ENCODE peak calls at places on chromosomes 7 and 10, in four cellular contexts. T is ELF-1; J is activated CD8-positive, alpha-beta memory T cell treated with anti-CD3 and anti-CD28 coated beads for 1 hour; V is T-helper 2 cell. R is an unnamed sample.
A peak's percentile ranks its signal among the peaks of the same experiment; 100 is the strongest.

GRCh38 chr7:79304711-79305110 is 148.8 kb downstream of the MAGI2 start:
- DNase-seq in T (no peak), J (no peak), V (no peak), R (no peak)

GRCh38 chr10:14173706-14174594 is 156.8 kb downstream of the FRMD4A start:
- DNase-seq in T (peak; percentile 56), J (no peak), V (no peak), R (no peak)

GRCh38 chr7:138691166-138691565 is 10.0 kb downstream of the SVOPL start:
- DNase-seq in T (no peak), J (no peak), V (no peak), R (no peak)

GRCh38 chr7:101234636-101235035 is 3.0 kb downstream of the CLDN15 start:
- DNase-seq in T (no peak), J (no peak), V (no peak), R (no peak)

GRCh38 chr7:85396676-85397075 is 209.8 kb upstream of the SEMA3D start:
- DNase-seq in T (no peak), J (no peak), V (no peak), R (no peak)

GRCh38 chr10:98308602-98309365 is 40.8 kb upstream of the LOXL4 start:
- DNase-seq in T (peak; percentile 43), J (no peak), V (no peak), R (no peak)

GRCh38 chr10:129056734-129057689 is 410.0 kb upstream of the MGMT start:
- DNase-seq in T (no peak), J (no peak), V (no peak), R (no peak)

GRCh38 chr10:101046332-101047238 is 15.2 kb upstream of the KAZALD1 start:
- DNase-seq in T (peak; percentile 52), J (no peak), V (no peak), R (no peak)

GRCh38 chr10:22825841-22826240 is 102.0 kb upstream of the ARMC3 start:
- DNase-seq in T (peak; percentile 64), J (no peak), V (no peak), R (no peak)

GRCh38 chr10:89086801-89087513 is 96.4 kb downstream of the FAS start:
- DNase-seq in T (peak; percentile 9), J (no peak), V (no peak), R (no peak)

GRCh38 chr10:103277713-103278299 is 868 bp downstream of the INA start:
- DNase-seq in T (peak; percentile 23), J (no peak), V (no peak), R (no peak)

GRCh38 chr10:3045471-3046209 is 21.7 kb upstream of the PFKP start:
- DNase-seq in T (peak; percentile 98), J (no peak), V (no peak), R (no peak)

GRCh38 chr10:128657508-128657907 is 531.3 kb upstream of the MKI67 start:
- DNase-seq in T (no peak), J (no peak), V (no peak), R (no peak)

GRCh38 chr7:147249956-147250355 is 1133.4 kb downstream of the CNTNAP2 start:
- DNase-seq in T (no peak), J (no peak), V (no peak), R (no peak)

GRCh38 chr7:135743907-135744789 is 4.5 kb downstream of the FAM180A start:
- DNase-seq in T (peak; percentile 58), J (no peak), V (no peak), R (no peak)

R was measured in esophagus squamous epithelium.